ENCODE peak calls at places on chromosomes 13 and 19, in five cellular contexts. One of them, this sample, is unnamed.

GRCh38 chr13:98576215-98576945 is 527 bp downstream of the STK24 start:
- DNase-seq in endothelial cell of umbilical vein: peak; percentile 41
- DNase-seq in left ventricle myocardium superior: peak; percentile 77
- DNase-seq in substantia nigra: peak; percentile 33
- DNase-seq in stimulated activated CD4-positive, alpha-beta T cell treated with anti-CD3 and anti-CD28 coated beads, Interleukin-15, amount 100 ng/mL, for 1 hour: peak; percentile 24
- DNase-seq in this sample: no peak

GRCh38 chr19:11378319-11379189 is 4.1 kb downstream of the SWSAP1 start:
- DNase-seq in endothelial cell of umbilical vein: peak; percentile 49
- DNase-seq in left ventricle myocardium superior: peak; percentile 66
- DNase-seq in substantia nigra: peak; percentile 61
- DNase-seq in stimulated activated CD4-positive, alpha-beta T cell treated with anti-CD3 and anti-CD28 coated beads, Interleukin-15, amount 100 ng/mL, for 1 hour: no peak
- DNase-seq in this sample: no peak

GRCh38 chr13:28563609-28564008 is 68.7 kb upstream of the FLT1 start:
- DNase-seq in endothelial cell of umbilical vein: no peak
- DNase-seq in left ventricle myocardium superior: no peak
- DNase-seq in substantia nigra: no peak
- DNase-seq in stimulated activated CD4-positive, alpha-beta T cell treated with anti-CD3 and anti-CD28 coated beads, Interleukin-15, amount 100 ng/mL, for 1 hour: no peak
- DNase-seq in this sample: no peak

GRCh38 chr19:13037718-13038117 is 42.4 kb downstream of the NFIX start:
- DNase-seq in endothelial cell of umbilical vein: no peak
- DNase-seq in left ventricle myocardium superior: no peak
- DNase-seq in substantia nigra: no peak
- DNase-seq in stimulated activated CD4-positive, alpha-beta T cell treated with anti-CD3 and anti-CD28 coated beads, Interleukin-15, amount 100 ng/mL, for 1 hour: no peak
- DNase-seq in this sample: no peak

GRCh38 chr19:3556978-3557460 is 367 bp downstream of the MFSD12 start:
- DNase-seq in endothelial cell of umbilical vein: peak; percentile 40
- DNase-seq in left ventricle myocardium superior: peak; percentile 56
- DNase-seq in substantia nigra: no peak
- DNase-seq in stimulated activated CD4-positive, alpha-beta T cell treated with anti-CD3 and anti-CD28 coated beads, Interleukin-15, amount 100 ng/mL, for 1 hour: peak; percentile 63
- DNase-seq in this sample: no peak

GRCh38 chr13:23378009-23378632 is 55.4 kb downstream of the SACS start:
- DNase-seq in endothelial cell of umbilical vein: peak; percentile 93
- DNase-seq in left ventricle myocardium superior: no peak
- DNase-seq in substantia nigra: no peak
- DNase-seq in stimulated activated CD4-positive, alpha-beta T cell treated with anti-CD3 and anti-CD28 coated beads, Interleukin-15, amount 100 ng/mL, for 1 hour: peak; percentile 13
- DNase-seq in this sample: no peak

GRCh38 chr13:55999709-56000108 is 1141.0 kb upstream of the PRR20A start:
- DNase-seq in endothelial cell of umbilical vein: no peak
- DNase-seq in left ventricle myocardium superior: no peak
- DNase-seq in substantia nigra: no peak
- DNase-seq in stimulated activated CD4-positive, alpha-beta T cell treated with anti-CD3 and anti-CD28 coated beads, Interleukin-15, amount 100 ng/mL, for 1 hour: no peak
- DNase-seq in this sample: no peak

GRCh38 chr13:51154029-51154555 is 43.0 kb upstream of the C13orf42 start:
- DNase-seq in endothelial cell of umbilical vein: peak; percentile 78
- DNase-seq in left ventricle myocardium superior: no peak
- DNase-seq in substantia nigra: no peak
- DNase-seq in stimulated activated CD4-positive, alpha-beta T cell treated with anti-CD3 and anti-CD28 coated beads, Interleukin-15, amount 100 ng/mL, for 1 hour: no peak
- DNase-seq in this sample: no peak

GRCh38 chr19:13155472-13156284 is 5.5 kb downstream of the IER2 start:
- DNase-seq in endothelial cell of umbilical vein: peak; percentile 72
- DNase-seq in left ventricle myocardium superior: peak; percentile 85
- DNase-seq in substantia nigra: no peak
- DNase-seq in stimulated activated CD4-positive, alpha-beta T cell treated with anti-CD3 and anti-CD28 coated beads, Interleukin-15, amount 100 ng/mL, for 1 hour: peak; percentile 58
- DNase-seq in this sample: no peak

GRCh38 chr13:51665456-51665855 is 81.2 kb downstream of the WDFY2 start:
- DNase-seq in endothelial cell of umbilical vein: no peak
- DNase-seq in left ventricle myocardium superior: no peak
- DNase-seq in substantia nigra: no peak
- DNase-seq in stimulated activated CD4-positive, alpha-beta T cell treated with anti-CD3 and anti-CD28 coated beads, Interleukin-15, amount 100 ng/mL, for 1 hour: no peak
- DNase-seq in this sample: no peak

GRCh38 chr19:934865-935422 is 9.1 kb downstream of the ARID3A start:
- DNase-seq in endothelial cell of umbilical vein: peak; percentile 93
- DNase-seq in left ventricle myocardium superior: peak; percentile 93
- DNase-seq in substantia nigra: peak; percentile 76
- DNase-seq in stimulated activated CD4-positive, alpha-beta T cell treated with anti-CD3 and anti-CD28 coated beads, Interleukin-15, amount 100 ng/mL, for 1 hour: no peak
- DNase-seq in this sample: no peak

GRCh38 chr13:23081246-23081645 is 99.5 kb upstream of the SGCG start:
- DNase-seq in endothelial cell of umbilical vein: no peak
- DNase-seq in left ventricle myocardium superior: no peak
- DNase-seq in substantia nigra: no peak
- DNase-seq in stimulated activated CD4-positive, alpha-beta T cell treated with anti-CD3 and anti-CD28 coated beads, Interleukin-15, amount 100 ng/mL, for 1 hour: no peak
- DNase-seq in this sample: no peak

GRCh38 chr13:21674271-21675009 is 3.6 kb downstream of the FGF9 start:
- DNase-seq in endothelial cell of umbilical vein: no peak
- DNase-seq in left ventricle myocardium superior: peak; percentile 66
- DNase-seq in substantia nigra: no peak
- DNase-seq in stimulated activated CD4-positive, alpha-beta T cell treated with anti-CD3 and anti-CD28 coated beads, Interleukin-15, amount 100 ng/mL, for 1 hour: no peak
- DNase-seq in this sample: no peak

GRCh38 chr19:3302755-3303154 is 63.6 kb upstream of the NFIC start:
- DNase-seq in endothelial cell of umbilical vein: no peak
- DNase-seq in left ventricle myocardium superior: no peak
- DNase-seq in substantia nigra: no peak
- DNase-seq in stimulated activated CD4-positive, alpha-beta T cell treated with anti-CD3 and anti-CD28 coated beads, Interleukin-15, amount 100 ng/mL, for 1 hour: no peak
- DNase-seq in this sample: no peak

GRCh38 chr19:55342044-55342531 is 2.4 kb downstream of the KMT5C start:
- DNase-seq in endothelial cell of umbilical vein: no peak
- DNase-seq in left ventricle myocardium superior: no peak
- DNase-seq in substantia nigra: no peak
- DNase-seq in stimulated activated CD4-positive, alpha-beta T cell treated with anti-CD3 and anti-CD28 coated beads, Interleukin-15, amount 100 ng/mL, for 1 hour: no peak
- DNase-seq in this sample: no peak

GRCh38 chr19:14149509-14149994 is 13.2 kb upstream of the ASF1B start:
- DNase-seq in endothelial cell of umbilical vein: peak; percentile 84
- DNase-seq in left ventricle myocardium superior: peak; percentile 90
- DNase-seq in substantia nigra: peak; percentile 62
- DNase-seq in stimulated activated CD4-positive, alpha-beta T cell treated with anti-CD3 and anti-CD28 coated beads, Interleukin-15, amount 100 ng/mL, for 1 hour: peak; percentile 36
- DNase-seq in this sample: no peak

GRCh38 chr13:27919934-27920676 is at the start of gene PDX1:
- DNase-seq in endothelial cell of umbilical vein: no peak
- DNase-seq in left ventricle myocardium superior: peak; percentile 49
- DNase-seq in substantia nigra: no peak
- DNase-seq in stimulated activated CD4-positive, alpha-beta T cell treated with anti-CD3 and anti-CD28 coated beads, Interleukin-15, amount 100 ng/mL, for 1 hour: no peak
- DNase-seq in this sample: peak; percentile 36

GRCh38 chr19:11563530-11563929 is 4.5 kb upstream of the ELOF1 start:
- DNase-seq in endothelial cell of umbilical vein: no peak
- DNase-seq in left ventricle myocardium superior: no peak
- DNase-seq in substantia nigra: no peak
- DNase-seq in stimulated activated CD4-positive, alpha-beta T cell treated with anti-CD3 and anti-CD28 coated beads, Interleukin-15, amount 100 ng/mL, for 1 hour: no peak
- DNase-seq in this sample: no peak